ENCODE peak calls at places on chromosomes 11 and 22, in six cellular contexts. M, Y, S, P, J and A are unnamed samples.
A peak's percentile ranks its signal among the peaks of the same experiment; 100 is the strongest.

GRCh38 chr11:31798057-31799035 is 12.8 kb downstream of the PAX6 start:
- DNase-seq in M (no peak), Y (no peak), S (no peak), P (no peak), J (no peak), A (no peak)

GRCh38 chr11:124754710-124755109 is 2.7 kb upstream of the VSIG2 start:
- DNase-seq in M (no peak), Y (no peak), S (no peak), P (no peak), J (no peak), A (no peak)

GRCh38 chr11:57283231-57283990 is 41.3 kb downstream of the TNKS1BP1 start:
- DNase-seq in M (no peak), Y (no peak), S (no peak), P (no peak), J (no peak), A (no peak)

GRCh38 chr11:46489668-46490560 is 98.3 kb upstream of the CHRM4 start:
- DNase-seq in M (peak; percentile 55), Y (peak; percentile 59), S (no peak), P (peak; percentile 56), J (no peak), A (peak; percentile 60)

GRCh38 chr11:126113515-126113957 is 50.9 kb upstream of the CDON start:
- DNase-seq in M (peak; percentile 80), Y (peak; percentile 98), S (no peak), P (peak; percentile 66), J (peak; percentile 96), A (peak; percentile 72)

GRCh38 chr11:13110929-13111812 is 102.1 kb downstream of the RASSF10 start:
- DNase-seq in M (peak; percentile 56), Y (peak; percentile 71), S (peak; percentile 6), P (peak; percentile 51), J (no peak), A (peak; percentile 42)

GRCh38 chr22:44597616-44598015 is 99.6 kb upstream of the RTL6 start:
- DNase-seq in M (no peak), Y (no peak), S (peak; percentile 40), P (no peak), J (no peak), A (no peak)

GRCh38 chr11:47589504-47590025 is 3.1 kb downstream of the FAM180B start:
- DNase-seq in M (no peak), Y (no peak), S (no peak), P (no peak), J (peak; percentile 44), A (no peak)

DNA sequence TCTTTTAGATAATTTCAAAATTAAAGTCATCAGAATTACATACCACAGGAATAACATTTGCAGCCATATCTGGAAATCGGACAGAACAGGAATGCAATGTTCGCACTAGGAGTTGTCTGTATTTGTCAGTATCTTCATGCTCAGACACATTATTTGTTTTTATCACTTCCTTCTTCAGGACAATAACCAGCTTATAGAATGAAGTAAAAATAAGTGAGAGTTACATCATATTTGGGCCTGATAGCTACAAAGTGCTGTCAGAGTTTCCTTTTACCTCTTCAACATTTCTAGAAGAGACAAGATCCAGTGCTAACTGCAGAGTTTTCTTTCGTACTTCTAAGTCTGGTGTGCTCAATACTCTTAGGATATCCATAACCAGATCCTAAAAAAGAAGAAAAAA is 18.9 kb downstream of the COPB1 start:
- DNase-seq in M (no peak), Y (no peak), S (no peak), P (no peak), J (no peak), A (peak; percentile 4)
- H3K27ac ChIP-seq in M (no peak overlapping the region), Y (no peak overlapping the region), S (no peak overlapping the region), P (peak overlapping the region; percentile 58), J (no peak overlapping the region), A (no peak overlapping the region)

GRCh38 chr11:67542971-67543370 is 19.7 kb upstream of the CABP2 start:
- DNase-seq in M (no peak), Y (no peak), S (no peak), P (no peak), J (no peak), A (no peak)

GRCh38 chr11:67542169-67542568 is 18.9 kb upstream of the CABP2 start:
- DNase-seq in M (no peak), Y (no peak), S (no peak), P (no peak), J (no peak), A (no peak)

GRCh38 chr11:67538823-67539505 is 15.7 kb upstream of the CABP2 start:
- DNase-seq in M (no peak), Y (no peak), S (no peak), P (no peak), J (no peak), A (no peak)

GRCh38 chr11:67539588-67539987 is 16.3 kb upstream of the CABP2 start:
- DNase-seq in M (no peak), Y (no peak), S (no peak), P (no peak), J (peak; percentile 54), A (no peak)

DNA sequence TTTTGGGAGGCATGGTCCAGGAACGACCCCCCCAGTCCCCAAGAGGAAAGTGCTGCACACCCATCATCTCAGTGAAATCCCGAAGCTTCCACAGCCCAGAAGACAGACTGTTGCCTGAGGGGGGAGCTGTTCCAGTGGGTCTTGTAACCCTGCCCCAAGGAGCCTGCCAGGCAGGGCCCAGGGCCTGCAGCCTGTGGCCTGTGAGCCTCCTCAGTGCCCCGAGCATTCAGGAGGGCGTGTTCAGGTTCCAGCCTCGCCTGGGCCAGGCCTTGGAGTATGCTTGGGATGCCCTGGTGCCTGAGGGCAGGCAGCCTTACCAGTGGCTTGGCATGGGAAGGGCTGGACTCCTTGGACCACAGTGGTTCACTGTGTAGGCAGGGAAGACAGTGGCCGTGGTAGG is 18.0 kb upstream of the CABP2 start:
- DNase-seq in M (no peak), Y (no peak), S (no peak), P (no peak), J (no peak), A (no peak)
- TF ChIP-seq CTCF in M (peak; percentile 19), Y (peak; percentile 28), S (no peak), P (no peak), J (no peak), A (no peak)

DNA sequence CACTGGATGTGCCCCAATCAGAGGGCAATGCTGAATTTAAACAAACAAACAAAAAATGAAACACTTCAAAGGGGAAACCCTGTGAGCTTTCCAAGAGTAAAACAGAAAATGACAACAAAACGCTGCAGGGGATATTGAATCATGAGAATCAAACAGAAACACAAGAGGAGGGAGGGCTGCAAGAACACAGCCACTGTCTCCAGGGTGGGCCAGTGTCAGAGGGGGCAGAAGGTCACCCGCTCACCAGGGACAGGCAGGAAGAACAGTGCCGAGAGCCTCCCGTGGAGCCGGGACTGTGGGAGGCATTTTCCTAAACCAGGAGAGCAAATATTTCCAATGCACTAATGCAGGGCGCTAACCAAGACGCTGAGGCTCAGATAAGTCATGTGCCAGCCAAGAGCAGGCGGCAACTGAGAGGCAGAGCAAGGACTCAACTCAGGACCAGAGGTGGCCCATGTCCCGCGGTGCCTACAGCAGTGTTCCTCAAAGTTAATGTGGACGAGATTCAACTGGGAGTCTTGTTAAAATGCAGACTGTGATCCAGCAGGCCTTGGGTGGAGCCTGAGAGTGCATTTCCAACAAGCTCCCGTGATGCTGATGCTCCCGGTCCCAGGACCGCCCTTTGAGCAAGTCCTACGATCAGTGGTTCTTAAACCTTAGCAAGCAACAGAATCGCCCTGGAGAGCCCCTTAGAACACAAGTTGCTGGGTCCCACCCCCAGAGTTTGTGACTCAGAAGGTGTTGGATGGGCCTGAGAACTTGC is 197.2 kb downstream of the TENM4 start:
- DNase-seq in M (no peak), Y (no peak), S (no peak), P (no peak), J (peak; percentile 51), A (no peak)
- H3K27ac ChIP-seq in M (peak overlapping the region; percentile 71), Y (peak overlapping the region; percentile 29), S (no peak overlapping the region), P (peak overlapping the region; percentile 87), J (no peak overlapping the region), A (peak overlapping the region; percentile 93)

GRCh38 chr11:8757533-8757932 is 74.9 kb downstream of the RPL27A start:
- DNase-seq in M (no peak), Y (no peak), S (no peak), P (no peak), J (no peak), A (no peak)

GRCh38 chr11:8757047-8757446 is 74.5 kb downstream of the RPL27A start:
- DNase-seq in M (no peak), Y (peak; percentile 30), S (no peak), P (no peak), J (no peak), A (peak; percentile 17)

GRCh38 chr11:8758619-8759169 is 76.1 kb downstream of the RPL27A start:
- DNase-seq in M (no peak), Y (no peak), S (no peak), P (no peak), J (no peak), A (no peak)

GRCh38 chr11:8756201-8756600 is 73.6 kb downstream of the RPL27A start:
- DNase-seq in M (no peak), Y (no peak), S (no peak), P (no peak), J (no peak), A (no peak)

GRCh38 chr11:8754241-8754640 is 71.6 kb downstream of the RPL27A start:
- DNase-seq in M (no peak), Y (no peak), S (no peak), P (no peak), J (no peak), A (no peak)
- TF ChIP-seq CTCF in M (no peak), Y (no peak), S (peak; percentile 11), P (no peak), J (peak; percentile 24), A (no peak)

DNA sequence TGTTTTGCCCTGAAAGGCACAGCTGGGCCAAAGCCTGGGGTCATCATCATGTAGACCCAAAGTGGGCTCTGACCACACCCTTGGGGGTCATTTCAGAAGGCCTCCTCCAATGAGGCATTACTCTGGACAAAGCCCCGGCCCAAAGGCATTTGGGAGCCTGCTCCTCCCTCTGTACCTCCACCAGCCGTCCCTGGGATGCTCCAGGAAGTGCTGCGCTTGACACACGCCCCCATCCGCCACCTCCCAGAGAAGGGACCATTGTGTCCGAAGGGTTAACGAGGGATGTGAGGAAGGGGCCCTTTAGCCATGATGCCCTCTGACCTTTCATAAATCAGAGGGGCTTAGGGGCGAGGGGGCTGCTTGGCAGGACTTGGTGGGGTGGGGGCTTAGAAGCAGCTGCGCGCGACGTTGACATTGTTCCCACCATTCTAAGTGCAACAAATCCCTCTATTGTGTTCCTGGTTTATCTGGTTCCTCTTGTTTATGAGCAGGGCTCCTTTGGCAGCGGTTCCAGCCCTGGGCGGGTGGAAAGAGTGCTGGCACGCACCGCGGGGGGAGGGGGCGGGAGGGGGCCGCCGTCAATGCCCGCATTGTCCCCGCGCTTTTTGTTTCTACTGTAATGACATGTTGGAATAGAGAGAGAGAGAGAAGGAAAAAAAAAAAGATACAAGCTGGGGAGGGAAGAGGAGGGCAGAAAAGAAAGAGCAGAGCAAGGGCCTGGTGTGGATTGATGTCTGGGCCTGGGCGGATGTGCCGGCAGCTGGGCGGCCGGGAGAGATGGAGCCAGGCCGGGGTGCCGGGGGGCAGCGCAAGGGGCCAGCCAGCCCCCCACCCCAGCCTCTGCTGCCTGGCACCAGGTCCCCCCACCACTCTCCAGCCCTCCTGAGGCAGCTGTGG is 32.1 kb upstream of the SOX10 start:
- DNase-seq in M (no peak), Y (peak; percentile 66), S (peak; percentile 92), P (no peak), J (peak; percentile 93), A (no peak)
- H3K27ac ChIP-seq in M (no peak overlapping the region), Y (peak overlapping the region; percentile 25), S (peak overlapping the region; percentile 96), P (no peak overlapping the region), J (peak overlapping the region; percentile 92), A (no peak overlapping the region)

GRCh38 chr11:112086422-112087191 is at the start of the genes SDHD and TIMM8B:
- DNase-seq in M (peak; percentile 95), Y (peak; percentile 99), S (peak; percentile 92), P (peak; percentile 89), J (peak; percentile 96), A (peak; percentile 96)
- TF ChIP-seq CTCF in M (peak; percentile 67), Y (peak; percentile 12), S (peak; percentile 56), P (no peak), J (peak; percentile 20), A (no peak)

GRCh38 chr11:62712413-62712812 is 4.9 kb downstream of the GNG3 start:
- DNase-seq in M (no peak), Y (no peak), S (no peak), P (no peak), J (no peak), A (no peak)
- H3K27ac ChIP-seq in M (no peak overlapping the region), Y (no peak overlapping the region), S (no peak overlapping the region), P (peak overlapping the region; percentile 80), J (no peak overlapping the region), A (no peak overlapping the region)